ENCODE peak calls at places on chromosome 14, in eight cellular contexts. P, B, V, Z, G, E, Q and R are unnamed samples.

GRCh38 chr14:101791919-101792572 is 30.5 kb downstream of the PPP2R5C start:
- DNase-seq in B (peak), E (no peak), P (peak), Q (peak), G (peak), V (no peak), Z (no peak), R (peak)

GRCh38 chr14:54713364-54713763 is 146.4 kb downstream of the SAMD4A start:
- DNase-seq in Q (peak), P (peak), B (no peak), E (no peak), G (no peak), V (no peak), Z (no peak), R (no peak)

GRCh38 chr14:99941211-99941610 is 124.0 kb upstream of the EVL start:
- DNase-seq in B (no peak), G (no peak), V (no peak), P (no peak), E (no peak), Z (no peak), Q (no peak), R (no peak)

GRCh38 chr14:91149462-91149861 is 35.6 kb downstream of the DGLUCY start:
- DNase-seq in G (no peak), P (peak), Q (peak), B (peak), V (no peak), E (no peak), Z (peak), R (peak)

GRCh38 chr14:105089746-105090492 is 24.7 kb upstream of the GPR132 start:
- DNase-seq in V (no peak), Q (no peak), Z (no peak), B (no peak), P (no peak), E (no peak), G (no peak), R (no peak)

GRCh38 chr14:78710963-78711362 is 540.8 kb downstream of the NRXN3 start:
- DNase-seq in V (no peak), P (no peak), E (no peak), Z (no peak), G (no peak), B (no peak), Q (no peak), R (no peak)

GRCh38 chr14:74500417-74501134 is 7.0 kb downstream of the ISCA2 start:
- DNase-seq in Q (no peak), G (no peak), B (no peak), Z (no peak), E (no peak), P (no peak), V (no peak), R (no peak)

GRCh38 chr14:37124617-37125016 is 47.8 kb downstream of the SLC25A21 start:
- DNase-seq in B (peak), Z (no peak), E (no peak), G (no peak), P (no peak), V (no peak), Q (no peak), R (no peak)

GRCh38 chr14:64788706-64789105 is 84.5 kb downstream of the PLEKHG3 start:
- DNase-seq in V (no peak), G (peak), P (peak), Z (no peak), Q (peak), B (peak), E (peak), R (peak)

GRCh38 chr14:98826618-98827017 is 445.4 kb downstream of the BCL11B start:
- DNase-seq in Z (no peak), P (peak), B (no peak), E (no peak), V (no peak), Q (no peak), G (no peak), R (no peak)

GRCh38 chr14:60092516-60092915 is 793 bp downstream of the PCNX4 start:
- DNase-seq in V (no peak), Q (peak), E (no peak), Z (no peak), B (peak), G (peak), P (peak), R (peak)